ENCODE peak calls at places on chromosomes 13 and 19, in ten cellular contexts. One of them, this sample, is unnamed.
A peak's percentile ranks its signal among the peaks of the same experiment; 100 is the strongest.

GRCh38 chr13:33859691-33860303 is 41.8 kb downstream of the RFC3 start:
- DNase-seq in nephron progenitor cell: no peak
- DNase-seq in AG04450: no peak
- DNase-seq in glutamatergic neuron: no peak
- DNase-seq in CD8-positive, alpha-beta T cell: no peak
- DNase-seq in Peyer's patch: no peak
- DNase-seq in thyroid gland: no peak
- DNase-seq in kidney: no peak
- DNase-seq in AG09319: no peak
- DNase-seq in CD4-positive, alpha-beta T cell: no peak
- DNase-seq in this sample: no peak

GRCh38 chr13:31801088-31801487 is 61.8 kb downstream of the RXFP2 start:
- DNase-seq in CD8-positive, alpha-beta T cell: no peak
- DNase-seq in AG09319: no peak
- DNase-seq in Peyer's patch: no peak
- DNase-seq in kidney: no peak
- DNase-seq in nephron progenitor cell: no peak
- DNase-seq in CD4-positive, alpha-beta T cell: no peak
- DNase-seq in thyroid gland: no peak
- DNase-seq in AG04450: no peak
- DNase-seq in glutamatergic neuron: no peak
- DNase-seq in this sample: no peak

GRCh38 chr13:97222934-97223710 is 989 bp downstream of the MBNL2 start:
- DNase-seq in Peyer's patch: no peak
- DNase-seq in CD8-positive, alpha-beta T cell: no peak
- DNase-seq in nephron progenitor cell: no peak
- DNase-seq in kidney: no peak
- DNase-seq in glutamatergic neuron: no peak
- DNase-seq in AG04450: no peak
- DNase-seq in AG09319: no peak
- DNase-seq in thyroid gland: no peak
- DNase-seq in CD4-positive, alpha-beta T cell: no peak
- DNase-seq in this sample: no peak

GRCh38 chr13:64505511-64505910 is 2724.6 kb downstream of the PCDH9 start:
- DNase-seq in kidney: no peak
- DNase-seq in thyroid gland: no peak
- DNase-seq in CD8-positive, alpha-beta T cell: no peak
- DNase-seq in nephron progenitor cell: no peak
- DNase-seq in CD4-positive, alpha-beta T cell: no peak
- DNase-seq in AG04450: peak; percentile 10
- DNase-seq in AG09319: no peak
- DNase-seq in glutamatergic neuron: no peak
- DNase-seq in Peyer's patch: no peak
- DNase-seq in this sample: no peak

GRCh38 chr13:109790951-109791605 is 4.7 kb upstream of the IRS2 start:
- DNase-seq in CD4-positive, alpha-beta T cell: no peak
- DNase-seq in nephron progenitor cell: no peak
- DNase-seq in AG04450: no peak
- DNase-seq in kidney: no peak
- DNase-seq in AG09319: no peak
- DNase-seq in thyroid gland: peak; percentile 28
- DNase-seq in glutamatergic neuron: no peak
- DNase-seq in Peyer's patch: peak; percentile 70
- DNase-seq in CD8-positive, alpha-beta T cell: peak; percentile 50
- DNase-seq in this sample: no peak

GRCh38 chr13:110914293-110915056 is 394 bp downstream of the ANKRD10 start:
- DNase-seq in nephron progenitor cell: peak; percentile 88
- DNase-seq in thyroid gland: peak; percentile 82
- DNase-seq in AG04450: no peak
- DNase-seq in AG09319: no peak
- DNase-seq in glutamatergic neuron: peak; percentile 85
- DNase-seq in CD8-positive, alpha-beta T cell: peak; percentile 75
- DNase-seq in CD4-positive, alpha-beta T cell: peak; percentile 52
- DNase-seq in Peyer's patch: peak; percentile 90
- DNase-seq in kidney: peak; percentile 94
- DNase-seq in this sample: peak; percentile 90

GRCh38 chr13:41224113-41225110 is 30.0 kb upstream of the KBTBD7 start:
- DNase-seq in thyroid gland: no peak
- DNase-seq in CD4-positive, alpha-beta T cell: no peak
- DNase-seq in nephron progenitor cell: no peak
- DNase-seq in CD8-positive, alpha-beta T cell: no peak
- DNase-seq in kidney: no peak
- DNase-seq in AG09319: no peak
- DNase-seq in glutamatergic neuron: no peak
- DNase-seq in AG04450: peak; percentile 44
- DNase-seq in Peyer's patch: no peak
- DNase-seq in this sample: no peak

GRCh38 chr13:50509771-50510441 is 333.6 kb downstream of the DLEU7 start:
- DNase-seq in AG09319: no peak
- DNase-seq in Peyer's patch: no peak
- DNase-seq in glutamatergic neuron: no peak
- DNase-seq in nephron progenitor cell: no peak
- DNase-seq in CD4-positive, alpha-beta T cell: no peak
- DNase-seq in AG04450: no peak
- DNase-seq in kidney: no peak
- DNase-seq in thyroid gland: no peak
- DNase-seq in CD8-positive, alpha-beta T cell: no peak
- DNase-seq in this sample: no peak

GRCh38 chr13:80217614-80218456 is 123.1 kb downstream of the SPRY2 start:
- DNase-seq in CD8-positive, alpha-beta T cell: no peak
- DNase-seq in nephron progenitor cell: no peak
- DNase-seq in glutamatergic neuron: no peak
- DNase-seq in AG04450: peak; percentile 20
- DNase-seq in CD4-positive, alpha-beta T cell: no peak
- DNase-seq in kidney: no peak
- DNase-seq in thyroid gland: no peak
- DNase-seq in AG09319: no peak
- DNase-seq in Peyer's patch: no peak
- DNase-seq in this sample: no peak

GRCh38 chr13:71249031-71249430 is 618.0 kb downstream of the DACH1 start:
- DNase-seq in Peyer's patch: no peak
- DNase-seq in glutamatergic neuron: no peak
- DNase-seq in CD8-positive, alpha-beta T cell: no peak
- DNase-seq in CD4-positive, alpha-beta T cell: no peak
- DNase-seq in AG04450: no peak
- DNase-seq in nephron progenitor cell: no peak
- DNase-seq in AG09319: no peak
- DNase-seq in kidney: no peak
- DNase-seq in thyroid gland: no peak
- DNase-seq in this sample: no peak

GRCh38 chr19:2636897-2637683 is 65.4 kb downstream of the GNG7 start:
- DNase-seq in CD8-positive, alpha-beta T cell: peak; percentile 74
- DNase-seq in nephron progenitor cell: peak; percentile 83
- DNase-seq in Peyer's patch: peak; percentile 82
- DNase-seq in glutamatergic neuron: peak; percentile 76
- DNase-seq in AG09319: no peak
- DNase-seq in kidney: peak; percentile 85
- DNase-seq in AG04450: no peak
- DNase-seq in CD4-positive, alpha-beta T cell: peak; percentile 73
- DNase-seq in thyroid gland: peak; percentile 82
- DNase-seq in this sample: peak; percentile 78

GRCh38 chr19:4807188-4807587 is 15.7 kb downstream of the FEM1A start:
- DNase-seq in thyroid gland: no peak
- DNase-seq in nephron progenitor cell: no peak
- DNase-seq in Peyer's patch: no peak
- DNase-seq in glutamatergic neuron: no peak
- DNase-seq in kidney: no peak
- DNase-seq in AG09319: no peak
- DNase-seq in AG04450: no peak
- DNase-seq in CD4-positive, alpha-beta T cell: no peak
- DNase-seq in CD8-positive, alpha-beta T cell: no peak
- DNase-seq in this sample: no peak

GRCh38 chr13:48043789-48044503 is 6.4 kb downstream of the NUDT15 start:
- DNase-seq in thyroid gland: no peak
- DNase-seq in Peyer's patch: no peak
- DNase-seq in AG09319: no peak
- DNase-seq in CD4-positive, alpha-beta T cell: no peak
- DNase-seq in nephron progenitor cell: no peak
- DNase-seq in CD8-positive, alpha-beta T cell: no peak
- DNase-seq in AG04450: peak; percentile 10
- DNase-seq in glutamatergic neuron: no peak
- DNase-seq in kidney: no peak
- DNase-seq in this sample: no peak

GRCh38 chr19:29323972-29324680 is 111.2 kb upstream of the UQCRFS1 start:
- DNase-seq in glutamatergic neuron: no peak
- DNase-seq in nephron progenitor cell: no peak
- DNase-seq in AG09319: no peak
- DNase-seq in CD4-positive, alpha-beta T cell: no peak
- DNase-seq in Peyer's patch: no peak
- DNase-seq in kidney: no peak
- DNase-seq in thyroid gland: no peak
- DNase-seq in AG04450: no peak
- DNase-seq in CD8-positive, alpha-beta T cell: no peak
- DNase-seq in this sample: no peak

GRCh38 chr13:44128522-44128921 is 245.1 kb upstream of the SERP2 start:
- DNase-seq in kidney: no peak
- DNase-seq in thyroid gland: no peak
- DNase-seq in CD4-positive, alpha-beta T cell: no peak
- DNase-seq in nephron progenitor cell: no peak
- DNase-seq in AG04450: no peak
- DNase-seq in AG09319: no peak
- DNase-seq in Peyer's patch: no peak
- DNase-seq in glutamatergic neuron: no peak
- DNase-seq in CD8-positive, alpha-beta T cell: no peak
- DNase-seq in this sample: no peak

GRCh38 chr13:43077446-43077845 is 54.1 kb downstream of the DNAJC15 start:
- DNase-seq in CD4-positive, alpha-beta T cell: no peak
- DNase-seq in AG09319: no peak
- DNase-seq in thyroid gland: no peak
- DNase-seq in CD8-positive, alpha-beta T cell: no peak
- DNase-seq in kidney: no peak
- DNase-seq in nephron progenitor cell: peak; percentile 16
- DNase-seq in Peyer's patch: no peak
- DNase-seq in AG04450: no peak
- DNase-seq in glutamatergic neuron: no peak
- DNase-seq in this sample: no peak
- TF ChIP-seq CTCF in CD4-positive, alpha-beta T cell: no peak
- TF ChIP-seq CTCF in AG09319: no peak
- TF ChIP-seq CTCF in thyroid gland: no peak
- TF ChIP-seq CTCF in CD8-positive, alpha-beta T cell: no peak
- TF ChIP-seq CTCF in kidney: no peak
- TF ChIP-seq CTCF in nephron progenitor cell: no peak
- TF ChIP-seq CTCF in Peyer's patch: no peak
- TF ChIP-seq CTCF in AG04450: no peak
- TF ChIP-seq CTCF in glutamatergic neuron: no peak
- TF ChIP-seq CTCF in this sample: no peak

DNA sequence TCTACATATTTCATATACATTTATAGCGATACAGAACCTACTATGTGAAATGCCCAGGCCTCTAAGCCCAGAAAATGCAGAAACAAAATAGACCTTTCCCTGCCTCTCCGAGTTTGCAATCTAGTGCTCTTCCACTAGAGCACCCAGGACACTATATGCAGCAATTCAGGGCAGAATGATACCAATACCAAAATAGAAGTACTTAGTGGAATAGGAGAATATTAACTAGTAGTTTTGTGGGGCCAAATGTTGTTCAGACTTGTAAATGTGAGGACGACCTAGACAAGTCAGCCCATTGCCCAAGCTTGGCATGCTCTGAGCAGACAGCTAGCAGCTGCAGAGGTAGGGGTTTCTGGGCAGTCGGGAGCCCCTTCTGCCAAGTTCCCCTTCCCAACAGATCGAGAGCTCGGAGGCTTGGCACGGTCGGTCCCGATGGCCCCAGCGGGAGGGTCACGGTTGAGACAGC is 35.8 kb upstream of the FLT1 start:
- DNase-seq in Peyer's patch: no peak
- DNase-seq in nephron progenitor cell: no peak
- DNase-seq in thyroid gland: no peak
- DNase-seq in CD8-positive, alpha-beta T cell: no peak
- DNase-seq in CD4-positive, alpha-beta T cell: no peak
- DNase-seq in AG09319: no peak
- DNase-seq in glutamatergic neuron: no peak
- DNase-seq in kidney: peak; percentile 76
- DNase-seq in AG04450: no peak
- DNase-seq in this sample: no peak
- TF ChIP-seq CTCF in Peyer's patch: no peak
- TF ChIP-seq CTCF in nephron progenitor cell: no peak
- TF ChIP-seq CTCF in thyroid gland: no peak
- TF ChIP-seq CTCF in CD8-positive, alpha-beta T cell: no peak
- TF ChIP-seq CTCF in CD4-positive, alpha-beta T cell: no peak
- TF ChIP-seq CTCF in AG09319: peak; percentile 23
- TF ChIP-seq CTCF in glutamatergic neuron: no peak
- TF ChIP-seq CTCF in kidney: no peak
- TF ChIP-seq CTCF in AG04450: peak; percentile 43
- TF ChIP-seq CTCF in this sample: no peak

GRCh38 chr13:27534108-27534975 is 84.0 kb upstream of the MTIF3 start:
- DNase-seq in glutamatergic neuron: no peak
- DNase-seq in CD4-positive, alpha-beta T cell: no peak
- DNase-seq in CD8-positive, alpha-beta T cell: no peak
- DNase-seq in kidney: no peak
- DNase-seq in thyroid gland: peak; percentile 35
- DNase-seq in AG09319: no peak
- DNase-seq in Peyer's patch: peak; percentile 57
- DNase-seq in AG04450: no peak
- DNase-seq in nephron progenitor cell: no peak
- DNase-seq in this sample: no peak
- TF ChIP-seq CTCF in glutamatergic neuron: no peak
- TF ChIP-seq CTCF in CD4-positive, alpha-beta T cell: no peak
- TF ChIP-seq CTCF in CD8-positive, alpha-beta T cell: no peak
- TF ChIP-seq CTCF in kidney: no peak
- TF ChIP-seq CTCF in thyroid gland: no peak
- TF ChIP-seq CTCF in AG09319: no peak
- TF ChIP-seq CTCF in Peyer's patch: no peak
- TF ChIP-seq CTCF in AG04450: no peak
- TF ChIP-seq CTCF in nephron progenitor cell: no peak
- TF ChIP-seq CTCF in this sample: no peak

GRCh38 chr13:100627142-100627541 is 38.6 kb upstream of the GGACT start:
- DNase-seq in thyroid gland: no peak
- DNase-seq in kidney: no peak
- DNase-seq in AG09319: no peak
- DNase-seq in AG04450: no peak
- DNase-seq in nephron progenitor cell: no peak
- DNase-seq in CD8-positive, alpha-beta T cell: no peak
- DNase-seq in glutamatergic neuron: no peak
- DNase-seq in Peyer's patch: no peak
- DNase-seq in CD4-positive, alpha-beta T cell: no peak
- DNase-seq in this sample: no peak

GRCh38 chr13:100634686-100635085 is 39.9 kb downstream of the TMTC4 start:
- DNase-seq in Peyer's patch: no peak
- DNase-seq in thyroid gland: no peak
- DNase-seq in glutamatergic neuron: no peak
- DNase-seq in AG04450: no peak
- DNase-seq in CD4-positive, alpha-beta T cell: no peak
- DNase-seq in nephron progenitor cell: no peak
- DNase-seq in AG09319: no peak
- DNase-seq in CD8-positive, alpha-beta T cell: no peak
- DNase-seq in kidney: no peak
- DNase-seq in this sample: no peak

GRCh38 chr13:100633461-100633860 is 41.1 kb downstream of the TMTC4 start:
- DNase-seq in glutamatergic neuron: no peak
- DNase-seq in AG09319: peak; percentile 65
- DNase-seq in thyroid gland: no peak
- DNase-seq in Peyer's patch: no peak
- DNase-seq in AG04450: peak; percentile 80
- DNase-seq in CD8-positive, alpha-beta T cell: no peak
- DNase-seq in CD4-positive, alpha-beta T cell: no peak
- DNase-seq in kidney: no peak
- DNase-seq in nephron progenitor cell: no peak
- DNase-seq in this sample: no peak

GRCh38 chr13:100625447-100625846 is 36.9 kb upstream of the GGACT start:
- DNase-seq in nephron progenitor cell: no peak
- DNase-seq in thyroid gland: no peak
- DNase-seq in CD8-positive, alpha-beta T cell: no peak
- DNase-seq in glutamatergic neuron: no peak
- DNase-seq in Peyer's patch: no peak
- DNase-seq in CD4-positive, alpha-beta T cell: no peak
- DNase-seq in AG09319: no peak
- DNase-seq in AG04450: no peak
- DNase-seq in kidney: no peak
- DNase-seq in this sample: no peak

GRCh38 chr13:100630564-100630963 is 42.0 kb upstream of the GGACT start:
- DNase-seq in AG09319: no peak
- DNase-seq in CD4-positive, alpha-beta T cell: no peak
- DNase-seq in thyroid gland: no peak
- DNase-seq in Peyer's patch: no peak
- DNase-seq in CD8-positive, alpha-beta T cell: no peak
- DNase-seq in AG04450: no peak
- DNase-seq in glutamatergic neuron: no peak
- DNase-seq in kidney: no peak
- DNase-seq in nephron progenitor cell: no peak
- DNase-seq in this sample: no peak
- TF ChIP-seq CTCF in AG09319: no peak
- TF ChIP-seq CTCF in CD4-positive, alpha-beta T cell: no peak
- TF ChIP-seq CTCF in thyroid gland: no peak
- TF ChIP-seq CTCF in Peyer's patch: no peak
- TF ChIP-seq CTCF in CD8-positive, alpha-beta T cell: no peak
- TF ChIP-seq CTCF in AG04450: peak; percentile 3
- TF ChIP-seq CTCF in glutamatergic neuron: no peak
- TF ChIP-seq CTCF in kidney: no peak
- TF ChIP-seq CTCF in nephron progenitor cell: no peak
- TF ChIP-seq CTCF in this sample: no peak

This sample was measured in GM06990.